ENCODE peak calls at places on chromosomes 16 and 17, in four cellular contexts. One of them, this sample, is unnamed.

GRCh38 chr16:31886227-31886626 is 12.6 kb downstream of the ZNF267 start:
- DNase-seq in memory B cell: no peak
- DNase-seq in mucosa of descending colon: no peak
- DNase-seq in myocyte: no peak
- DNase-seq in this sample: no peak

GRCh38 chr16:17474037-17474436 is 3.3 kb upstream of the XYLT1 start:
- DNase-seq in memory B cell: no peak
- DNase-seq in mucosa of descending colon: no peak
- DNase-seq in myocyte: no peak
- DNase-seq in this sample: no peak

GRCh38 chr17:50681260-50682200 is 26.2 kb downstream of the ANKRD40 start:
- DNase-seq in memory B cell: no peak
- DNase-seq in mucosa of descending colon: no peak
- DNase-seq in myocyte: peak
- DNase-seq in this sample: no peak

GRCh38 chr16:27264151-27264550 is 4.4 kb downstream of the NSMCE1 start:
- DNase-seq in memory B cell: no peak
- DNase-seq in mucosa of descending colon: no peak
- DNase-seq in myocyte: no peak
- DNase-seq in this sample: no peak

GRCh38 chr17:7593296-7593695 is 3.4 kb upstream of the SOX15 start:
- DNase-seq in memory B cell: no peak
- DNase-seq in mucosa of descending colon: no peak
- DNase-seq in myocyte: no peak
- DNase-seq in this sample: no peak

GRCh38 chr16:57318240-57318970 is 33.9 kb upstream of the PLLP start:
- DNase-seq in memory B cell: no peak
- DNase-seq in mucosa of descending colon: no peak
- DNase-seq in myocyte: peak
- DNase-seq in this sample: no peak

GRCh38 chr16:2919511-2920255 is 8.0 kb downstream of the FLYWCH1 start:
- DNase-seq in memory B cell: peak
- DNase-seq in mucosa of descending colon: no peak
- DNase-seq in myocyte: peak
- DNase-seq in this sample: no peak

GRCh38 chr17:1412185-1413110 is 12.4 kb upstream of the YWHAE start:
- DNase-seq in memory B cell: no peak
- DNase-seq in mucosa of descending colon: no peak
- DNase-seq in myocyte: no peak
- DNase-seq in this sample: no peak

This sample was measured in GM12864.